ENCODE peak calls at places on chromosomes 6 and 20, in eight cellular contexts. J, T, V, P, I, U, C and Z are unnamed samples.

GRCh38 chr6:138577151-138577915 is 78.0 kb upstream of the NHSL1 start:
- DNase-seq in P (no peak), T (no peak), J (no peak), C (no peak), I (no peak), U (no peak), V (no peak), Z (no peak)

GRCh38 chr6:135128268-135128914 is 52.7 kb upstream of the MYB start:
- DNase-seq in V (no peak), T (no peak), C (peak; percentile 16), U (no peak), J (peak; percentile 2), I (no peak), P (no peak), Z (no peak)

GRCh38 chr6:150176152-150176551 is 33.3 kb downstream of the PPP1R14C start:
- DNase-seq in U (no peak), I (peak; percentile 48), J (no peak), V (no peak), C (no peak), P (no peak), T (no peak), Z (no peak)

GRCh38 chr20:26208296-26209091 is 511.8 kb upstream of the ZNF337 start:
- DNase-seq in T (no peak), J (peak; percentile 58), V (no peak), I (no peak), C (peak; percentile 10), P (no peak), U (peak; percentile 23), Z (peak; percentile 70)

GRCh38 chr20:44759595-44759994 is 13.9 kb downstream of the KCNK15 start:
- DNase-seq in C (no peak), T (no peak), P (no peak), I (no peak), V (no peak), U (no peak), J (no peak), Z (no peak)

GRCh38 chr6:144899161-144899560 is 614.0 kb downstream of the UTRN start:
- DNase-seq in P (peak; percentile 70), T (no peak), J (no peak), U (peak; percentile 73), I (no peak), C (no peak), V (no peak), Z (no peak)

GRCh38 chr6:109093732-109094131 is 914 bp downstream of the SESN1 start:
- DNase-seq in V (no peak), J (no peak), P (no peak), I (no peak), C (no peak), U (peak; percentile 62), T (no peak), Z (peak; percentile 11)

GRCh38 chr20:1460275-1460674 is 6.4 kb downstream of the NSFL1C start:
- DNase-seq in V (no peak), U (no peak), C (no peak), P (no peak), J (no peak), I (no peak), T (no peak), Z (no peak)

GRCh38 chr6:105902401-105903031 is 183.6 kb upstream of the PRDM1 start:
- DNase-seq in V (no peak), I (no peak), T (no peak), P (no peak), C (no peak), U (peak; percentile 82), J (no peak), Z (no peak)

GRCh38 chr20:2690213-2690612 is 2.4 kb upstream of the EBF4 start:
- DNase-seq in C (no peak), P (no peak), V (no peak), T (no peak), I (no peak), J (no peak), U (no peak), Z (no peak)

GRCh38 chr20:23156170-23156841 is 70.2 kb upstream of the CD93 start:
- DNase-seq in J (no peak), T (peak; percentile 50), C (no peak), U (peak; percentile 90), I (peak; percentile 37), P (peak; percentile 88), V (no peak), Z (no peak)

GRCh38 chr20:40970218-40970617 is 58.4 kb upstream of the TOP1 start:
- DNase-seq in U (no peak), J (no peak), V (no peak), P (no peak), T (no peak), I (peak; percentile 17), C (no peak), Z (no peak)